ENCODE peak calls at places on chromosomes 4 and X, in seven cellular contexts. One of them, this sample, is unnamed.

GRCh38 chrX:38061335-38061734 is 55.0 kb downstream of the SYTL5 start:
- DNase-seq in breast epithelium: no peak
- DNase-seq in body of pancreas: no peak
- DNase-seq in heart right ventricle: no peak
- DNase-seq in H1: no peak
- DNase-seq in CD8-positive, alpha-beta T cell: no peak
- DNase-seq in H9: no peak
- DNase-seq in this sample: no peak

GRCh38 chr4:168585168-168586091 is 88.6 kb downstream of the PALLD start:
- DNase-seq in breast epithelium: peak; percentile 81
- DNase-seq in body of pancreas: peak; percentile 56
- DNase-seq in heart right ventricle: peak; percentile 70
- DNase-seq in H1: peak; percentile 53
- DNase-seq in CD8-positive, alpha-beta T cell: no peak
- DNase-seq in H9: peak; percentile 82
- DNase-seq in this sample: peak; percentile 15

GRCh38 chr4:142615324-142615665 is 230.8 kb downstream of the INPP4B start:
- DNase-seq in breast epithelium: no peak
- DNase-seq in body of pancreas: no peak
- DNase-seq in heart right ventricle: no peak
- DNase-seq in H1: no peak
- DNase-seq in CD8-positive, alpha-beta T cell: no peak
- DNase-seq in H9: no peak
- DNase-seq in this sample: no peak

GRCh38 chrX:18377802-18378201 is 23.3 kb upstream of the SCML2 start:
- DNase-seq in breast epithelium: no peak
- DNase-seq in body of pancreas: peak; percentile 28
- DNase-seq in heart right ventricle: no peak
- DNase-seq in H1: no peak
- DNase-seq in CD8-positive, alpha-beta T cell: peak; percentile 13
- DNase-seq in H9: peak; percentile 53
- DNase-seq in this sample: no peak

GRCh38 chrX:116873678-116874077 is 410.9 kb upstream of the CT83 start:
- DNase-seq in breast epithelium: no peak
- DNase-seq in body of pancreas: no peak
- DNase-seq in heart right ventricle: no peak
- DNase-seq in H1: no peak
- DNase-seq in CD8-positive, alpha-beta T cell: no peak
- DNase-seq in H9: no peak
- DNase-seq in this sample: no peak

GRCh38 chr4:168337550-168337940 is 19.0 kb upstream of the DDX60 start:
- DNase-seq in breast epithelium: no peak
- DNase-seq in body of pancreas: no peak
- DNase-seq in heart right ventricle: no peak
- DNase-seq in H1: no peak
- DNase-seq in CD8-positive, alpha-beta T cell: no peak
- DNase-seq in H9: no peak
- DNase-seq in this sample: no peak

GRCh38 chr4:106032851-106033286 is 137.6 kb downstream of the NPNT start:
- DNase-seq in breast epithelium: no peak
- DNase-seq in body of pancreas: no peak
- DNase-seq in heart right ventricle: no peak
- DNase-seq in H1: no peak
- DNase-seq in CD8-positive, alpha-beta T cell: no peak
- DNase-seq in H9: no peak
- DNase-seq in this sample: no peak

GRCh38 chrX:2863646-2864045 is 34.9 kb downstream of the GYG2 start:
- DNase-seq in breast epithelium: no peak
- DNase-seq in body of pancreas: no peak
- DNase-seq in heart right ventricle: no peak
- DNase-seq in H1: no peak
- DNase-seq in CD8-positive, alpha-beta T cell: no peak
- DNase-seq in H9: peak; percentile 52
- DNase-seq in this sample: no peak

GRCh38 chrX:45716747-45717146 is 516.1 kb upstream of the DIPK2B start:
- DNase-seq in breast epithelium: no peak
- DNase-seq in body of pancreas: no peak
- DNase-seq in heart right ventricle: no peak
- DNase-seq in H1: no peak
- DNase-seq in CD8-positive, alpha-beta T cell: no peak
- DNase-seq in H9: no peak
- DNase-seq in this sample: no peak

GRCh38 chr4:106628616-106629606 is 260.3 kb upstream of the GIMD1 start:
- DNase-seq in breast epithelium: no peak
- DNase-seq in body of pancreas: no peak
- DNase-seq in heart right ventricle: no peak
- DNase-seq in H1: no peak
- DNase-seq in CD8-positive, alpha-beta T cell: no peak
- DNase-seq in H9: no peak
- DNase-seq in this sample: no peak

GRCh38 chrX:13664026-13664425 is 11.1 kb downstream of the TCEANC start:
- DNase-seq in breast epithelium: no peak
- DNase-seq in body of pancreas: no peak
- DNase-seq in heart right ventricle: no peak
- DNase-seq in H1: no peak
- DNase-seq in CD8-positive, alpha-beta T cell: no peak
- DNase-seq in H9: no peak
- DNase-seq in this sample: no peak

GRCh38 chrX:13661735-13662536 is 9.0 kb downstream of the TCEANC start:
- DNase-seq in breast epithelium: no peak
- DNase-seq in body of pancreas: no peak
- DNase-seq in heart right ventricle: no peak
- DNase-seq in H1: no peak
- DNase-seq in CD8-positive, alpha-beta T cell: no peak
- DNase-seq in H9: no peak
- DNase-seq in this sample: no peak

GRCh38 chrX:13658602-13659001 is 5.7 kb downstream of the TCEANC start:
- DNase-seq in breast epithelium: no peak
- DNase-seq in body of pancreas: no peak
- DNase-seq in heart right ventricle: no peak
- DNase-seq in H1: no peak
- DNase-seq in CD8-positive, alpha-beta T cell: no peak
- DNase-seq in H9: no peak
- DNase-seq in this sample: no peak

GRCh38 chrX:13659057-13659456 is 6.1 kb downstream of the TCEANC start:
- DNase-seq in breast epithelium: no peak
- DNase-seq in body of pancreas: no peak
- DNase-seq in heart right ventricle: no peak
- DNase-seq in H1: no peak
- DNase-seq in CD8-positive, alpha-beta T cell: no peak
- DNase-seq in H9: no peak
- DNase-seq in this sample: no peak

DNA sequence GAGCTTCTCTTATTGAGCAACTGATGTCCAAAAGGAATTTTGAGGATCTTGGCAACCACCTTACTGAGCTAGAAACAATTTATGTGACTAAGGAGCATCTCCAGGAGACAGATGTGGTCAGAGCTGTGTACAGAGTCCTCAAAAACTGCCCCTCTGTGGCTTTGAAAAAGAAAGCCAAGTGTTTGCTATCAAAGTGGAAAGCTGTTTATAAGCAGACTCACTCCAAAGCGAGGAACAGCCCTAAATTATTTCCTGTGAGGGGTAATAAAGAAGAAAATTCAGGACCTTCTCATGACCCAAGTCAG is 9.5 kb downstream of the TCEANC start:
- DNase-seq in breast epithelium: no peak
- DNase-seq in body of pancreas: no peak
- DNase-seq in heart right ventricle: no peak
- DNase-seq in H1: no peak
- DNase-seq in CD8-positive, alpha-beta T cell: no peak
- DNase-seq in H9: no peak
- DNase-seq in this sample: no peak
- H3K27ac ChIP-seq in breast epithelium: no peak overlapping the region
- H3K27ac ChIP-seq in body of pancreas: no peak overlapping the region
- H3K27ac ChIP-seq in heart right ventricle: no peak overlapping the region
- H3K27ac ChIP-seq in H1: no peak overlapping the region
- H3K27ac ChIP-seq in CD8-positive, alpha-beta T cell: no peak overlapping the region
- H3K27ac ChIP-seq in H9: no peak overlapping the region
- H3K27ac ChIP-seq in this sample: no peak overlapping the region

DNA sequence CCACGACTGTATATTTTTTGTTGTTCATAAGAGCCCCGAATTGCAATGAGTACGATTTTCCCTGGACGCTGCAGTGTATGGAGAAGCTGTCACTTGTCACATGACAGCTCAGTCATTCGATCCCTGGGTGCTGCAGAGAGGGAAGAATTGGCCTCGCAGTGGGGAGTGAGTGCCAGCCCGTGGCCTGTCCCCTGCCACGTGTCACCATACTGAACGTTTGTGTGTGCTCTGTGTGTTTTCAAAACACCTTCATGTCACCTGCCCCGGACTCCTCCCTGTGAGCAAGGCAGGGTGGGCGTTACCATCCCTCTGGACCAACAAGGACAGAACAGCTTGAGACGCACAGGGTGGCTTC is 77.9 kb downstream of the TBL1X start:
- DNase-seq in breast epithelium: no peak
- DNase-seq in body of pancreas: no peak
- DNase-seq in heart right ventricle: no peak
- DNase-seq in H1: no peak
- DNase-seq in CD8-positive, alpha-beta T cell: no peak
- DNase-seq in H9: no peak
- DNase-seq in this sample: peak; percentile 8
- H3K27ac ChIP-seq in breast epithelium: no peak overlapping the region
- H3K27ac ChIP-seq in body of pancreas: no peak overlapping the region
- H3K27ac ChIP-seq in heart right ventricle: no peak overlapping the region
- H3K27ac ChIP-seq in H1: no peak overlapping the region
- H3K27ac ChIP-seq in CD8-positive, alpha-beta T cell: no peak overlapping the region
- H3K27ac ChIP-seq in H9: no peak overlapping the region
- H3K27ac ChIP-seq in this sample: no peak overlapping the region

GRCh38 chr4:3223346-3223745 is 25.6 kb upstream of the MSANTD1 start:
- DNase-seq in breast epithelium: no peak
- DNase-seq in body of pancreas: peak; percentile 9
- DNase-seq in heart right ventricle: no peak
- DNase-seq in H1: no peak
- DNase-seq in CD8-positive, alpha-beta T cell: no peak
- DNase-seq in H9: no peak
- DNase-seq in this sample: no peak

GRCh38 chr4:3223986-3224748 is 24.8 kb upstream of the MSANTD1 start:
- DNase-seq in breast epithelium: no peak
- DNase-seq in body of pancreas: peak; percentile 9
- DNase-seq in heart right ventricle: no peak
- DNase-seq in H1: no peak
- DNase-seq in CD8-positive, alpha-beta T cell: no peak
- DNase-seq in H9: no peak
- DNase-seq in this sample: no peak

GRCh38 chr4:3220586-3221494 is 28.1 kb upstream of the MSANTD1 start:
- DNase-seq in breast epithelium: no peak
- DNase-seq in body of pancreas: no peak
- DNase-seq in heart right ventricle: no peak
- DNase-seq in H1: no peak
- DNase-seq in CD8-positive, alpha-beta T cell: no peak
- DNase-seq in H9: no peak
- DNase-seq in this sample: no peak

GRCh38 chr4:3219761-3220481 is 29.0 kb upstream of the MSANTD1 start:
- DNase-seq in breast epithelium: no peak
- DNase-seq in body of pancreas: no peak
- DNase-seq in heart right ventricle: no peak
- DNase-seq in H1: no peak
- DNase-seq in CD8-positive, alpha-beta T cell: no peak
- DNase-seq in H9: no peak
- DNase-seq in this sample: no peak

DNA sequence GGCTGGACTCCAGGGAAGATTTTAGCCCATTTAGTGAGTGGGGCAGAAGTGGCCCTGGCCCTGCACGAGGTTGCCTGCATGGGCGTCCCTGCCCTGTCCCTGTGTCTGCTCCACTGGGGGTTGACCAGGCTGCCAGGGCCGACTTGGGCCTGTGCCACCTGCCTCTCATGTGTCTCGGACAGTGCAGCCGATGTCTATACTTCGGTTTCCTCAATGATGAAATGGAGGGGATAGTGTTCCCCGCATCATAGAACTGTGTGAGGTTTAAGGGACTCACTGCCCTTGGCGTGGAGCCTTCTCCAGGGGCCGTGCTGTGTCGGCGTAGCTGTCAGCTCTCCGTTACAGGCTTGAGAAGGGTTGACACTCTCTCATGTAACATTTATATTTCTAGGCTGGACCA is 27.0 kb upstream of the MSANTD1 start:
- DNase-seq in breast epithelium: no peak
- DNase-seq in body of pancreas: peak; percentile 11
- DNase-seq in heart right ventricle: no peak
- DNase-seq in H1: no peak
- DNase-seq in CD8-positive, alpha-beta T cell: no peak
- DNase-seq in H9: no peak
- DNase-seq in this sample: no peak
- H3K27ac ChIP-seq in breast epithelium: no peak overlapping the region
- H3K27ac ChIP-seq in body of pancreas: no peak overlapping the region
- H3K27ac ChIP-seq in heart right ventricle: no peak overlapping the region
- H3K27ac ChIP-seq in H1: no peak overlapping the region
- H3K27ac ChIP-seq in CD8-positive, alpha-beta T cell: no peak overlapping the region
- H3K27ac ChIP-seq in H9: no peak overlapping the region
- H3K27ac ChIP-seq in this sample: no peak overlapping the region

GRCh38 chr4:98746936-98747658 is 88.7 kb upstream of the TSPAN5 start:
- DNase-seq in breast epithelium: no peak
- DNase-seq in body of pancreas: no peak
- DNase-seq in heart right ventricle: no peak
- DNase-seq in H1: no peak
- DNase-seq in CD8-positive, alpha-beta T cell: no peak
- DNase-seq in H9: no peak
- DNase-seq in this sample: no peak

GRCh38 chr4:98745372-98745771 is 87.0 kb upstream of the TSPAN5 start:
- DNase-seq in breast epithelium: no peak
- DNase-seq in body of pancreas: no peak
- DNase-seq in heart right ventricle: no peak
- DNase-seq in H1: no peak
- DNase-seq in CD8-positive, alpha-beta T cell: no peak
- DNase-seq in H9: no peak
- DNase-seq in this sample: no peak

GRCh38 chr4:98744372-98745150 is 86.2 kb upstream of the TSPAN5 start:
- DNase-seq in breast epithelium: no peak
- DNase-seq in body of pancreas: no peak
- DNase-seq in heart right ventricle: no peak
- DNase-seq in H1: no peak
- DNase-seq in CD8-positive, alpha-beta T cell: no peak
- DNase-seq in H9: no peak
- DNase-seq in this sample: no peak

GRCh38 chr4:98747659-98748091 is 89.3 kb upstream of the TSPAN5 start:
- DNase-seq in breast epithelium: no peak
- DNase-seq in body of pancreas: no peak
- DNase-seq in heart right ventricle: no peak
- DNase-seq in H1: no peak
- DNase-seq in CD8-positive, alpha-beta T cell: no peak
- DNase-seq in H9: no peak
- DNase-seq in this sample: no peak

DNA sequence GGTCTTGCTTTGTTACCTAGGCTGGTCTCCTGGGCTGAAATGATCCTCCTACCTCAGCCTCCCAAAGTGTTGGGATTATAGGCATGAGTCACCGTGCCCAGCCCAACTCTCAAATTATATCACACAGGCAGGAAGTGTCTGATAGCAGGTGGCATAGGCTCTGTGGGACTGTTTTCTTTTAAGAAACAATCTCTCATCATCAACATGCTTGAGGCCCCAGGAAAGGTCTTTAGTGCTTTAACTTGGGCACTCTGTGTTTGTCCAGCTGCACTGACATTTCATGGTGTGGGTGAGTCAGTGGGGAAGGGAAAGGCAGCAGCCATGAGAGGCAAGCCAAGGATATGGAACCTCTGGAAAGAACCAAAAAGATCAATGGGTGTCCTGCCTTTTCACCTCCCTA is 88.1 kb upstream of the TSPAN5 start:
- DNase-seq in breast epithelium: no peak
- DNase-seq in body of pancreas: no peak
- DNase-seq in heart right ventricle: no peak
- DNase-seq in H1: no peak
- DNase-seq in CD8-positive, alpha-beta T cell: no peak
- DNase-seq in H9: no peak
- DNase-seq in this sample: no peak
- H3K27ac ChIP-seq in breast epithelium: no peak overlapping the region
- H3K27ac ChIP-seq in body of pancreas: no peak overlapping the region
- H3K27ac ChIP-seq in heart right ventricle: no peak overlapping the region
- H3K27ac ChIP-seq in H1: no peak overlapping the region
- H3K27ac ChIP-seq in CD8-positive, alpha-beta T cell: no peak overlapping the region
- H3K27ac ChIP-seq in H9: no peak overlapping the region
- H3K27ac ChIP-seq in this sample: no peak overlapping the region